ENCODE peak calls at places on chromosome 1, in eight cellular contexts. I is T-helper 1 cell; N is RWPE2; S is DMS53; J is CD4-positive, alpha-beta memory T cell; K is amniotic stem cell; Y is WTC11; X is iPS DF 19.7. W is an unnamed sample.

GRCh38 chr1:202017385-202018225 is 7.2 kb downstream of the ELF3 start:
- DNase-seq in I (no peak), Y (no peak), N (no peak), S (peak), X (no peak), K (no peak), J (no peak), W (no peak)

GRCh38 chr1:20100632-20101355 is 18.5 kb downstream of the PLA2G2D start:
- DNase-seq in N (no peak), Y (peak), X (peak), I (no peak), K (no peak), J (peak), S (peak), W (no peak)

GRCh38 chr1:151458936-151459330 is 361 bp downstream of the POGZ start:
- DNase-seq in X (no peak), I (peak), Y (peak), J (peak), N (peak), K (peak), S (peak), W (peak)

GRCh38 chr1:185291159-185291558 is 25.9 kb downstream of the IVNS1ABP start:
- DNase-seq in Y (no peak), K (no peak), X (no peak), I (no peak), N (no peak), S (no peak), J (no peak), W (no peak)

GRCh38 chr1:73901656-73902276 is 296.2 kb downstream of the LRRIQ3 start:
- DNase-seq in N (no peak), X (no peak), I (no peak), K (no peak), J (no peak), Y (no peak), S (no peak), W (no peak)

GRCh38 chr1:154186177-154186576 is 5.7 kb downstream of the TPM3 start:
- DNase-seq in J (peak), N (no peak), Y (peak), X (no peak), K (no peak), I (peak), S (peak), W (peak)

GRCh38 chr1:39230261-39231190 is 26.0 kb downstream of the MACF1 start:
- DNase-seq in J (peak), Y (no peak), S (no peak), N (no peak), X (peak), I (no peak), K (no peak), W (no peak)

GRCh38 chr1:196063307-196063706 is 544.9 kb downstream of the KCNT2 start:
- DNase-seq in S (peak), Y (no peak), K (no peak), J (no peak), N (no peak), I (no peak), X (no peak), W (no peak)

W was measured in SK-N-DZ.